ENCODE peak calls at places on chromosomes 3 and 15, in nine cellular contexts. G is A549; C is CD8-positive, alpha-beta T cell; Y is hepatocyte; H is brain microvascular endothelial cell; X is Panc1; M is psoas muscle; Q is testis; W is H1. E is an unnamed sample.

GRCh38 chr3:182713743-182714517 is 79.4 kb upstream of the ATP11B start:
- DNase-seq in W (no peak), C (no peak), H (peak; percentile 54), M (no peak), G (peak; percentile 61), Y (peak; percentile 79), Q (no peak), X (peak; percentile 47), E (no peak)

GRCh38 chr3:193559100-193559499 is 4.4 kb upstream of the ATP13A4 start:
- DNase-seq in X (no peak), W (no peak), H (no peak), Y (no peak), G (no peak), Q (no peak), C (no peak), M (no peak), E (no peak)

GRCh38 chr3:188486126-188486525 is 332.2 kb downstream of the LPP start:
- DNase-seq in Q (no peak), C (no peak), M (no peak), W (no peak), Y (no peak), G (no peak), X (no peak), H (peak; percentile 47), E (no peak)

GRCh38 chr3:27677554-27677953 is 44.6 kb downstream of the EOMES start:
- DNase-seq in W (no peak), C (no peak), M (no peak), G (peak; percentile 83), H (peak; percentile 83), Q (peak; percentile 43), X (no peak), Y (peak; percentile 20), E (no peak)

GRCh38 chr15:94582368-94582767 is 351.0 kb downstream of the MCTP2 start:
- DNase-seq in X (peak; percentile 17), M (no peak), Y (peak; percentile 58), H (no peak), Q (peak; percentile 46), W (peak; percentile 59), G (peak; percentile 29), C (no peak), E (no peak)

GRCh38 chr3:115785782-115786181 is 162.5 kb downstream of the GAP43 start:
- DNase-seq in G (no peak), H (no peak), X (no peak), Q (no peak), W (no peak), Y (no peak), C (no peak), M (no peak), E (no peak)

GRCh38 chr3:186896875-186897274 is 33.5 kb upstream of the ST6GAL1 start:
- DNase-seq in M (no peak), W (no peak), X (no peak), H (no peak), Y (no peak), C (no peak), G (no peak), Q (no peak), E (no peak)

GRCh38 chr3:169923189-169923588 is 11.8 kb downstream of the SAMD7 start:
- DNase-seq in W (no peak), Q (peak; percentile 95), M (peak; percentile 58), H (no peak), G (no peak), Y (peak; percentile 44), X (no peak), C (no peak), E (no peak)

GRCh38 chr3:20056727-20057611 is 16.7 kb downstream of the KAT2B start:
- DNase-seq in M (no peak), Y (peak; percentile 49), C (no peak), X (peak; percentile 62), G (peak; percentile 28), W (no peak), H (peak; percentile 76), Q (no peak), E (no peak)

GRCh38 chr3:120496278-120496975 is 45.6 kb upstream of the FSTL1 start:
- DNase-seq in Q (no peak), C (no peak), H (peak; percentile 72), M (no peak), X (no peak), G (peak; percentile 21), Y (no peak), W (no peak), E (no peak)

GRCh38 chr15:89654847-89655805 is at the start of gene KIF7:
- DNase-seq in Y (peak; percentile 83), W (peak; percentile 87), H (peak; percentile 16), C (no peak), X (no peak), M (no peak), G (peak; percentile 42), Q (peak; percentile 34), E (no peak)

GRCh38 chr3:44734646-44735168 is 5.3 kb downstream of the ZNF501 start:
- DNase-seq in W (no peak), Q (no peak), C (no peak), X (no peak), G (no peak), M (no peak), Y (no peak), H (no peak), E (no peak)

GRCh38 chr15:72487070-72487797 is 13.1 kb downstream of the ARIH1 start:
- DNase-seq in G (no peak), W (no peak), C (no peak), M (no peak), H (no peak), Q (no peak), Y (no peak), X (no peak), E (no peak)

GRCh38 chr3:126349071-126349470 is 8.1 kb downstream of the KLF15 start:
- DNase-seq in M (peak; percentile 50), Y (no peak), C (no peak), G (no peak), W (no peak), X (no peak), H (no peak), Q (peak; percentile 6), E (no peak)

DNA sequence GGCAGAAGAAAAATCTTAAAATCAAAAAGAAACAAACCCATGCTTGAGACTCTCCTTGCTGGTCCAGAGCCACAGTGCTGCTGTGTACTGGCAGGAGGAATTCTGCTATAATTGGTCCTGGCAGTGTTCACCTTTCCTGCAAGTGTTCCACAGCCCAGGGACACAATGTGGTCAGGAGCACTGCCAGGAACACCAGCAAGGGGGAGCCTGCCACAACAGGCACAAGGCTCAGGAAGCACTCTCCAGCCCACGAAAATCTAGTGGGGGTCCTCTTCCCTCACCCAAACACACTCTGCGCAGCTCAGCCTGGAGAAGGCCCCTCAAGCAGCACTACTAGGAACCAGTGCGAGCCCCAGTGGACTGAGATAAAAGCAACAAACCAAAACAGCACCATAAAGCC is 92.9 kb downstream of the UBE3A start:
- DNase-seq in W (peak; percentile 52), X (no peak), Y (no peak), C (no peak), Q (no peak), G (no peak), M (peak; percentile 83), H (peak; percentile 11), E (no peak)
- TF ChIP-seq CTCF in W (peak; percentile 30), X (peak; percentile 40), Y (peak; percentile 8), C (no peak), Q (no peak), G (no peak), M (peak; percentile 44), H (peak; percentile 60), E (no peak)

GRCh38 chr3:58079773-58080172 is 71.6 kb downstream of the FLNB start:
- DNase-seq in M (no peak), G (no peak), Y (no peak), X (no peak), C (no peak), W (no peak), H (no peak), Q (no peak), E (no peak)

GRCh38 chr3:58078610-58079009 is 70.4 kb downstream of the FLNB start:
- DNase-seq in C (no peak), G (no peak), H (no peak), M (no peak), X (no peak), Y (no peak), Q (no peak), W (no peak), E (no peak)

GRCh38 chr3:58084788-58085543 is 76.7 kb downstream of the FLNB start:
- DNase-seq in X (no peak), M (no peak), C (no peak), H (no peak), Y (no peak), G (no peak), W (no peak), Q (no peak), E (no peak)

GRCh38 chr3:58084166-58084565 is 75.9 kb downstream of the FLNB start:
- DNase-seq in Y (no peak), G (no peak), H (no peak), Q (no peak), W (no peak), X (no peak), M (no peak), C (no peak), E (no peak)

DNA sequence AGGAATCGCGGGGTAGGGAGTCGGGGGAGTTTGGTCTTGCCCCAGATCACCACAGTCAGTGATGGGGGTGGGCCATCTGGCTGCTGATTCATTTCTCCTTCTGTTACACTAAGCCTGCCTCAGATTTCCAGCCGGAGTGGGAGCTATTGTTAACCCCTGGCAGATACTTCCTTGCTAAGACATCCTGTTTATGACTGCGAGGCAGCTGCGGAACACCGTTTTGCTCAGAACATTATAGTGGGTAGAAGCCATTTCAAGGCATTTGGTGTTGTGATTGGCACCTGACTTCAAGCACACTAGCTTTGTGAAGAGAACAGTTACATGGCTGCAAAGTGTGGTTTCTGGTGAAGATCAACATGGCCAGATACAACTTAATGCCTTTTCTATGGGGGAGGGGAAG is 73.8 kb downstream of the FLNB start:
- DNase-seq in W (no peak), G (no peak), H (peak; percentile 72), M (no peak), C (peak; percentile 25), Q (no peak), X (no peak), Y (no peak), E (no peak)
- H3K27ac ChIP-seq in W (no peak overlapping the region), G (peak overlapping the region; percentile 54), H (peak overlapping the region; percentile 57), M (no peak overlapping the region), C (peak overlapping the region; percentile 32), Q (no peak overlapping the region), X (no peak overlapping the region), Y (no peak overlapping the region), E (no peak overlapping the region)

GRCh38 chr3:38658886-38659285 is 9.4 kb upstream of the SCN5A start:
- DNase-seq in H (no peak), W (peak; percentile 49), M (no peak), Y (no peak), C (no peak), X (no peak), G (no peak), Q (peak; percentile 46), E (no peak)

GRCh38 chr3:38657369-38657768 is 7.9 kb upstream of the SCN5A start:
- DNase-seq in C (no peak), H (no peak), X (no peak), W (no peak), Q (no peak), M (no peak), G (no peak), Y (peak; percentile 2), E (no peak)

GRCh38 chr3:38662544-38662943 is 13.1 kb upstream of the SCN5A start:
- DNase-seq in C (no peak), H (peak; percentile 39), W (no peak), Y (peak; percentile 39), Q (peak; percentile 36), M (no peak), G (peak; percentile 64), X (no peak), E (no peak)
- TF ChIP-seq CTCF in C (no peak), H (peak; percentile 64), W (peak; percentile 83), Y (peak; percentile 47), Q (no peak), M (no peak), G (peak; percentile 16), X (peak; percentile 58), E (no peak)

GRCh38 chr3:47379488-47379899 is 1.3 kb upstream of the PTPN23 start:
- DNase-seq in X (no peak), W (no peak), G (no peak), C (no peak), Y (no peak), Q (no peak), H (no peak), M (no peak), E (no peak)
- H3K27ac ChIP-seq in X (peak overlapping the region; percentile 93), W (no peak overlapping the region), G (peak overlapping the region; percentile 99), C (peak overlapping the region; percentile 76), Y (peak overlapping the region; percentile 98), Q (peak overlapping the region; percentile 94), H (no peak overlapping the region), M (peak overlapping the region; percentile 100), E (peak overlapping the region; percentile 99)

E was measured in esophagus squamous epithelium.